ENCODE peak calls at places on chromosome 11, in four cellular contexts. One of them, this sample, is unnamed.

GRCh38 chr11:44453213-44453612 is 112.2 kb upstream of the CD82 start:
- DNase-seq in stimulated activated CD8-positive, alpha-beta memory T cell treated with anti-CD3 and anti-CD28 coated beads, Interleukin-4, amount 100 ng/mL, for 4 hours: no peak
- DNase-seq in ELF-1: peak
- DNase-seq in amniotic stem cell: no peak
- DNase-seq in this sample: no peak

GRCh38 chr11:77557553-77557952 is 32.2 kb upstream of the AQP11 start:
- DNase-seq in stimulated activated CD8-positive, alpha-beta memory T cell treated with anti-CD3 and anti-CD28 coated beads, Interleukin-4, amount 100 ng/mL, for 4 hours: no peak
- DNase-seq in ELF-1: peak
- DNase-seq in amniotic stem cell: no peak
- DNase-seq in this sample: peak

GRCh38 chr11:64643258-64643881 is 52.4 kb downstream of the SLC22A12 start:
- DNase-seq in amniotic stem cell: no peak
- DNase-seq in ELF-1: no peak
- DNase-seq in stimulated activated CD8-positive, alpha-beta memory T cell treated with anti-CD3 and anti-CD28 coated beads, Interleukin-4, amount 100 ng/mL, for 4 hours: no peak
- DNase-seq in this sample: no peak

GRCh38 chr11:124656759-124657627 is 16.5 kb downstream of the SIAE start:
- DNase-seq in stimulated activated CD8-positive, alpha-beta memory T cell treated with anti-CD3 and anti-CD28 coated beads, Interleukin-4, amount 100 ng/mL, for 4 hours: no peak
- DNase-seq in amniotic stem cell: no peak
- DNase-seq in ELF-1: peak
- DNase-seq in this sample: no peak

GRCh38 chr11:8686325-8686724 is 3.7 kb downstream of the RPL27A start:
- DNase-seq in ELF-1: no peak
- DNase-seq in amniotic stem cell: no peak
- DNase-seq in stimulated activated CD8-positive, alpha-beta memory T cell treated with anti-CD3 and anti-CD28 coated beads, Interleukin-4, amount 100 ng/mL, for 4 hours: no peak
- DNase-seq in this sample: no peak

GRCh38 chr11:115085461-115086220 is 407.3 kb downstream of the NXPE2 start:
- DNase-seq in amniotic stem cell: no peak
- DNase-seq in stimulated activated CD8-positive, alpha-beta memory T cell treated with anti-CD3 and anti-CD28 coated beads, Interleukin-4, amount 100 ng/mL, for 4 hours: no peak
- DNase-seq in ELF-1: no peak
- DNase-seq in this sample: no peak

GRCh38 chr11:95625164-95626017 is 164.2 kb downstream of the FAM76B start:
- DNase-seq in ELF-1: peak
- DNase-seq in amniotic stem cell: no peak
- DNase-seq in stimulated activated CD8-positive, alpha-beta memory T cell treated with anti-CD3 and anti-CD28 coated beads, Interleukin-4, amount 100 ng/mL, for 4 hours: no peak
- DNase-seq in this sample: no peak

GRCh38 chr11:11347583-11347982 is 5.5 kb downstream of the CSNK2A3 start:
- DNase-seq in amniotic stem cell: no peak
- DNase-seq in stimulated activated CD8-positive, alpha-beta memory T cell treated with anti-CD3 and anti-CD28 coated beads, Interleukin-4, amount 100 ng/mL, for 4 hours: no peak
- DNase-seq in ELF-1: no peak
- DNase-seq in this sample: no peak

GRCh38 chr11:10498022-10498400 is 42.9 kb downstream of the AMPD3 start:
- DNase-seq in amniotic stem cell: no peak
- DNase-seq in stimulated activated CD8-positive, alpha-beta memory T cell treated with anti-CD3 and anti-CD28 coated beads, Interleukin-4, amount 100 ng/mL, for 4 hours: no peak
- DNase-seq in ELF-1: no peak
- DNase-seq in this sample: no peak

This sample was measured in SW 1271.